ENCODE peak calls at places on chromosomes 6 and 20, in nine cellular contexts. One of them, this sample, is unnamed.

GRCh38 chr6:135147637-135148592 is 33.2 kb upstream of the MYB start:
- ATAC-seq in activated T-cell treated with anti-CD3 and anti-CD28 coated beads, Interleukin-2, amount 50 U/mL, for 4 hours: peak
- ATAC-seq in T-cell: no peak
- ATAC-seq in PC-3: no peak
- ATAC-seq in Right ventricle myocardium superior: no peak
- ATAC-seq in activated T-helper 17 cell treated with anti-CD3 and anti-CD28 coated beads, Interleukin-2, amount 50 U/mL, for 72 hours: peak
- ATAC-seq in right cardiac atrium: no peak
- ATAC-seq in T-helper 17 cell: no peak
- ATAC-seq in left ventricle myocardium superior: no peak
- ATAC-seq in this sample: no peak

GRCh38 chr6:41413250-41413649 is 77.8 kb downstream of the NCR2 start:
- ATAC-seq in activated T-cell treated with anti-CD3 and anti-CD28 coated beads, Interleukin-2, amount 50 U/mL, for 4 hours: no peak
- ATAC-seq in T-cell: no peak
- ATAC-seq in PC-3: no peak
- ATAC-seq in Right ventricle myocardium superior: peak
- ATAC-seq in activated T-helper 17 cell treated with anti-CD3 and anti-CD28 coated beads, Interleukin-2, amount 50 U/mL, for 72 hours: no peak
- ATAC-seq in right cardiac atrium: peak
- ATAC-seq in T-helper 17 cell: no peak
- ATAC-seq in left ventricle myocardium superior: peak
- ATAC-seq in this sample: no peak

GRCh38 chr6:5764401-5764955 is 242.2 kb downstream of the NRN1 start:
- ATAC-seq in activated T-cell treated with anti-CD3 and anti-CD28 coated beads, Interleukin-2, amount 50 U/mL, for 4 hours: no peak
- ATAC-seq in T-cell: no peak
- ATAC-seq in PC-3: no peak
- ATAC-seq in Right ventricle myocardium superior: peak
- ATAC-seq in activated T-helper 17 cell treated with anti-CD3 and anti-CD28 coated beads, Interleukin-2, amount 50 U/mL, for 72 hours: no peak
- ATAC-seq in right cardiac atrium: peak
- ATAC-seq in T-helper 17 cell: no peak
- ATAC-seq in left ventricle myocardium superior: peak
- ATAC-seq in this sample: no peak

GRCh38 chr6:10363911-10364310 is 51.0 kb downstream of the TFAP2A start:
- ATAC-seq in activated T-cell treated with anti-CD3 and anti-CD28 coated beads, Interleukin-2, amount 50 U/mL, for 4 hours: no peak
- ATAC-seq in T-cell: no peak
- ATAC-seq in PC-3: no peak
- ATAC-seq in Right ventricle myocardium superior: no peak
- ATAC-seq in activated T-helper 17 cell treated with anti-CD3 and anti-CD28 coated beads, Interleukin-2, amount 50 U/mL, for 72 hours: no peak
- ATAC-seq in right cardiac atrium: no peak
- ATAC-seq in T-helper 17 cell: no peak
- ATAC-seq in left ventricle myocardium superior: no peak
- ATAC-seq in this sample: peak

GRCh38 chr6:32177182-32177787 is 920 bp upstream of the RNF5 start:
- ATAC-seq in activated T-cell treated with anti-CD3 and anti-CD28 coated beads, Interleukin-2, amount 50 U/mL, for 4 hours: peak
- ATAC-seq in T-cell: peak
- ATAC-seq in PC-3: peak
- ATAC-seq in Right ventricle myocardium superior: peak
- ATAC-seq in activated T-helper 17 cell treated with anti-CD3 and anti-CD28 coated beads, Interleukin-2, amount 50 U/mL, for 72 hours: no peak
- ATAC-seq in right cardiac atrium: peak
- ATAC-seq in T-helper 17 cell: peak
- ATAC-seq in left ventricle myocardium superior: peak
- ATAC-seq in this sample: no peak

GRCh38 chr20:44279228-44279627 is 31.8 kb downstream of the FITM2 start:
- ATAC-seq in activated T-cell treated with anti-CD3 and anti-CD28 coated beads, Interleukin-2, amount 50 U/mL, for 4 hours: no peak
- ATAC-seq in T-cell: no peak
- ATAC-seq in PC-3: peak
- ATAC-seq in Right ventricle myocardium superior: no peak
- ATAC-seq in activated T-helper 17 cell treated with anti-CD3 and anti-CD28 coated beads, Interleukin-2, amount 50 U/mL, for 72 hours: no peak
- ATAC-seq in right cardiac atrium: no peak
- ATAC-seq in T-helper 17 cell: no peak
- ATAC-seq in left ventricle myocardium superior: peak
- ATAC-seq in this sample: peak

GRCh38 chr6:109653264-109653663 is 37.7 kb downstream of the AK9 start:
- ATAC-seq in activated T-cell treated with anti-CD3 and anti-CD28 coated beads, Interleukin-2, amount 50 U/mL, for 4 hours: no peak
- ATAC-seq in T-cell: no peak
- ATAC-seq in PC-3: no peak
- ATAC-seq in Right ventricle myocardium superior: no peak
- ATAC-seq in activated T-helper 17 cell treated with anti-CD3 and anti-CD28 coated beads, Interleukin-2, amount 50 U/mL, for 72 hours: no peak
- ATAC-seq in right cardiac atrium: no peak
- ATAC-seq in T-helper 17 cell: no peak
- ATAC-seq in left ventricle myocardium superior: no peak
- ATAC-seq in this sample: no peak

GRCh38 chr6:1390805-1391511 is 1.6 kb downstream of the FOXF2 start:
- ATAC-seq in activated T-cell treated with anti-CD3 and anti-CD28 coated beads, Interleukin-2, amount 50 U/mL, for 4 hours: no peak
- ATAC-seq in T-cell: no peak
- ATAC-seq in PC-3: no peak
- ATAC-seq in Right ventricle myocardium superior: peak
- ATAC-seq in activated T-helper 17 cell treated with anti-CD3 and anti-CD28 coated beads, Interleukin-2, amount 50 U/mL, for 72 hours: no peak
- ATAC-seq in right cardiac atrium: no peak
- ATAC-seq in T-helper 17 cell: no peak
- ATAC-seq in left ventricle myocardium superior: no peak
- ATAC-seq in this sample: peak

GRCh38 chr6:147716434-147716833 is 207.9 kb downstream of the SAMD5 start:
- ATAC-seq in activated T-cell treated with anti-CD3 and anti-CD28 coated beads, Interleukin-2, amount 50 U/mL, for 4 hours: no peak
- ATAC-seq in T-cell: no peak
- ATAC-seq in PC-3: no peak
- ATAC-seq in Right ventricle myocardium superior: no peak
- ATAC-seq in activated T-helper 17 cell treated with anti-CD3 and anti-CD28 coated beads, Interleukin-2, amount 50 U/mL, for 72 hours: no peak
- ATAC-seq in right cardiac atrium: no peak
- ATAC-seq in T-helper 17 cell: no peak
- ATAC-seq in left ventricle myocardium superior: no peak
- ATAC-seq in this sample: peak

GRCh38 chr6:123534264-123534663 is 102.5 kb downstream of the TRDN start:
- ATAC-seq in activated T-cell treated with anti-CD3 and anti-CD28 coated beads, Interleukin-2, amount 50 U/mL, for 4 hours: no peak
- ATAC-seq in T-cell: no peak
- ATAC-seq in PC-3: no peak
- ATAC-seq in Right ventricle myocardium superior: peak
- ATAC-seq in activated T-helper 17 cell treated with anti-CD3 and anti-CD28 coated beads, Interleukin-2, amount 50 U/mL, for 72 hours: no peak
- ATAC-seq in right cardiac atrium: peak
- ATAC-seq in T-helper 17 cell: no peak
- ATAC-seq in left ventricle myocardium superior: peak
- ATAC-seq in this sample: no peak

GRCh38 chr6:34679552-34680255 is 16.9 kb downstream of the ILRUN start:
- ATAC-seq in activated T-cell treated with anti-CD3 and anti-CD28 coated beads, Interleukin-2, amount 50 U/mL, for 4 hours: no peak
- ATAC-seq in T-cell: no peak
- ATAC-seq in PC-3: no peak
- ATAC-seq in Right ventricle myocardium superior: no peak
- ATAC-seq in activated T-helper 17 cell treated with anti-CD3 and anti-CD28 coated beads, Interleukin-2, amount 50 U/mL, for 72 hours: no peak
- ATAC-seq in right cardiac atrium: no peak
- ATAC-seq in T-helper 17 cell: no peak
- ATAC-seq in left ventricle myocardium superior: peak
- ATAC-seq in this sample: no peak

GRCh38 chr6:85348643-85349042 is 101.2 kb upstream of the NT5E start:
- ATAC-seq in activated T-cell treated with anti-CD3 and anti-CD28 coated beads, Interleukin-2, amount 50 U/mL, for 4 hours: no peak
- ATAC-seq in T-cell: no peak
- ATAC-seq in PC-3: no peak
- ATAC-seq in Right ventricle myocardium superior: no peak
- ATAC-seq in activated T-helper 17 cell treated with anti-CD3 and anti-CD28 coated beads, Interleukin-2, amount 50 U/mL, for 72 hours: no peak
- ATAC-seq in right cardiac atrium: no peak
- ATAC-seq in T-helper 17 cell: no peak
- ATAC-seq in left ventricle myocardium superior: no peak
- ATAC-seq in this sample: no peak

GRCh38 chr6:46704562-46704961 is 16.9 kb downstream of the TDRD6 start:
- ATAC-seq in activated T-cell treated with anti-CD3 and anti-CD28 coated beads, Interleukin-2, amount 50 U/mL, for 4 hours: no peak
- ATAC-seq in T-cell: no peak
- ATAC-seq in PC-3: peak
- ATAC-seq in Right ventricle myocardium superior: peak
- ATAC-seq in activated T-helper 17 cell treated with anti-CD3 and anti-CD28 coated beads, Interleukin-2, amount 50 U/mL, for 72 hours: peak
- ATAC-seq in right cardiac atrium: peak
- ATAC-seq in T-helper 17 cell: no peak
- ATAC-seq in left ventricle myocardium superior: peak
- ATAC-seq in this sample: peak

GRCh38 chr20:14845199-14846160 is 508.1 kb upstream of the FLRT3 start:
- ATAC-seq in activated T-cell treated with anti-CD3 and anti-CD28 coated beads, Interleukin-2, amount 50 U/mL, for 4 hours: no peak
- ATAC-seq in T-cell: no peak
- ATAC-seq in PC-3: peak
- ATAC-seq in Right ventricle myocardium superior: no peak
- ATAC-seq in activated T-helper 17 cell treated with anti-CD3 and anti-CD28 coated beads, Interleukin-2, amount 50 U/mL, for 72 hours: no peak
- ATAC-seq in right cardiac atrium: no peak
- ATAC-seq in T-helper 17 cell: no peak
- ATAC-seq in left ventricle myocardium superior: no peak
- ATAC-seq in this sample: peak

GRCh38 chr20:35991142-35991771 is 22.9 kb downstream of the CNBD2 start:
- ATAC-seq in activated T-cell treated with anti-CD3 and anti-CD28 coated beads, Interleukin-2, amount 50 U/mL, for 4 hours: no peak
- ATAC-seq in T-cell: no peak
- ATAC-seq in PC-3: peak
- ATAC-seq in Right ventricle myocardium superior: no peak
- ATAC-seq in activated T-helper 17 cell treated with anti-CD3 and anti-CD28 coated beads, Interleukin-2, amount 50 U/mL, for 72 hours: no peak
- ATAC-seq in right cardiac atrium: no peak
- ATAC-seq in T-helper 17 cell: no peak
- ATAC-seq in left ventricle myocardium superior: no peak
- ATAC-seq in this sample: peak

GRCh38 chr6:40877362-40877761 is 161.7 kb downstream of the UNC5CL start:
- ATAC-seq in activated T-cell treated with anti-CD3 and anti-CD28 coated beads, Interleukin-2, amount 50 U/mL, for 4 hours: peak
- ATAC-seq in T-cell: no peak
- ATAC-seq in PC-3: no peak
- ATAC-seq in Right ventricle myocardium superior: no peak
- ATAC-seq in activated T-helper 17 cell treated with anti-CD3 and anti-CD28 coated beads, Interleukin-2, amount 50 U/mL, for 72 hours: peak
- ATAC-seq in right cardiac atrium: no peak
- ATAC-seq in T-helper 17 cell: no peak
- ATAC-seq in left ventricle myocardium superior: no peak
- ATAC-seq in this sample: peak

GRCh38 chr6:147709396-147710272 is 201.1 kb downstream of the SAMD5 start:
- ATAC-seq in activated T-cell treated with anti-CD3 and anti-CD28 coated beads, Interleukin-2, amount 50 U/mL, for 4 hours: no peak
- ATAC-seq in T-cell: no peak
- ATAC-seq in PC-3: peak
- ATAC-seq in Right ventricle myocardium superior: no peak
- ATAC-seq in activated T-helper 17 cell treated with anti-CD3 and anti-CD28 coated beads, Interleukin-2, amount 50 U/mL, for 72 hours: no peak
- ATAC-seq in right cardiac atrium: no peak
- ATAC-seq in T-helper 17 cell: no peak
- ATAC-seq in left ventricle myocardium superior: no peak
- ATAC-seq in this sample: peak

GRCh38 chr6:16681260-16681873 is 79.9 kb downstream of the ATXN1 start:
- ATAC-seq in activated T-cell treated with anti-CD3 and anti-CD28 coated beads, Interleukin-2, amount 50 U/mL, for 4 hours: peak
- ATAC-seq in T-cell: no peak
- ATAC-seq in PC-3: peak
- ATAC-seq in Right ventricle myocardium superior: peak
- ATAC-seq in activated T-helper 17 cell treated with anti-CD3 and anti-CD28 coated beads, Interleukin-2, amount 50 U/mL, for 72 hours: peak
- ATAC-seq in right cardiac atrium: no peak
- ATAC-seq in T-helper 17 cell: no peak
- ATAC-seq in left ventricle myocardium superior: peak
- ATAC-seq in this sample: peak

GRCh38 chr20:25725639-25726038 is 29.0 kb upstream of the ZNF337 start:
- ATAC-seq in activated T-cell treated with anti-CD3 and anti-CD28 coated beads, Interleukin-2, amount 50 U/mL, for 4 hours: no peak
- ATAC-seq in T-cell: no peak
- ATAC-seq in PC-3: no peak
- ATAC-seq in Right ventricle myocardium superior: no peak
- ATAC-seq in activated T-helper 17 cell treated with anti-CD3 and anti-CD28 coated beads, Interleukin-2, amount 50 U/mL, for 72 hours: no peak
- ATAC-seq in right cardiac atrium: no peak
- ATAC-seq in T-helper 17 cell: no peak
- ATAC-seq in left ventricle myocardium superior: no peak
- ATAC-seq in this sample: no peak

GRCh38 chr6:130575557-130575956 is 209.7 kb downstream of the TMEM200A start:
- ATAC-seq in activated T-cell treated with anti-CD3 and anti-CD28 coated beads, Interleukin-2, amount 50 U/mL, for 4 hours: no peak
- ATAC-seq in T-cell: peak
- ATAC-seq in PC-3: no peak
- ATAC-seq in Right ventricle myocardium superior: no peak
- ATAC-seq in activated T-helper 17 cell treated with anti-CD3 and anti-CD28 coated beads, Interleukin-2, amount 50 U/mL, for 72 hours: no peak
- ATAC-seq in right cardiac atrium: no peak
- ATAC-seq in T-helper 17 cell: no peak
- ATAC-seq in left ventricle myocardium superior: no peak
- ATAC-seq in this sample: no peak

GRCh38 chr6:4413073-4413472 is 277.7 kb upstream of the ECI2 start:
- ATAC-seq in activated T-cell treated with anti-CD3 and anti-CD28 coated beads, Interleukin-2, amount 50 U/mL, for 4 hours: no peak
- ATAC-seq in T-cell: no peak
- ATAC-seq in PC-3: no peak
- ATAC-seq in Right ventricle myocardium superior: peak
- ATAC-seq in activated T-helper 17 cell treated with anti-CD3 and anti-CD28 coated beads, Interleukin-2, amount 50 U/mL, for 72 hours: no peak
- ATAC-seq in right cardiac atrium: no peak
- ATAC-seq in T-helper 17 cell: no peak
- ATAC-seq in left ventricle myocardium superior: peak
- ATAC-seq in this sample: no peak

GRCh38 chr6:25490018-25490865 is 161.8 kb upstream of the SCGN start:
- ATAC-seq in activated T-cell treated with anti-CD3 and anti-CD28 coated beads, Interleukin-2, amount 50 U/mL, for 4 hours: peak
- ATAC-seq in T-cell: peak
- ATAC-seq in PC-3: peak
- ATAC-seq in Right ventricle myocardium superior: peak
- ATAC-seq in activated T-helper 17 cell treated with anti-CD3 and anti-CD28 coated beads, Interleukin-2, amount 50 U/mL, for 72 hours: peak
- ATAC-seq in right cardiac atrium: peak
- ATAC-seq in T-helper 17 cell: peak
- ATAC-seq in left ventricle myocardium superior: peak
- ATAC-seq in this sample: peak

GRCh38 chr6:13368079-13368478 is 39.7 kb upstream of the TBC1D7 start:
- ATAC-seq in activated T-cell treated with anti-CD3 and anti-CD28 coated beads, Interleukin-2, amount 50 U/mL, for 4 hours: no peak
- ATAC-seq in T-cell: no peak
- ATAC-seq in PC-3: no peak
- ATAC-seq in Right ventricle myocardium superior: peak
- ATAC-seq in activated T-helper 17 cell treated with anti-CD3 and anti-CD28 coated beads, Interleukin-2, amount 50 U/mL, for 72 hours: no peak
- ATAC-seq in right cardiac atrium: peak
- ATAC-seq in T-helper 17 cell: no peak
- ATAC-seq in left ventricle myocardium superior: peak
- ATAC-seq in this sample: peak

GRCh38 chr20:19466204-19466928 is 253.9 kb downstream of the SLC24A3 start:
- ATAC-seq in activated T-cell treated with anti-CD3 and anti-CD28 coated beads, Interleukin-2, amount 50 U/mL, for 4 hours: no peak
- ATAC-seq in T-cell: no peak
- ATAC-seq in PC-3: no peak
- ATAC-seq in Right ventricle myocardium superior: no peak
- ATAC-seq in activated T-helper 17 cell treated with anti-CD3 and anti-CD28 coated beads, Interleukin-2, amount 50 U/mL, for 72 hours: no peak
- ATAC-seq in right cardiac atrium: no peak
- ATAC-seq in T-helper 17 cell: no peak
- ATAC-seq in left ventricle myocardium superior: no peak
- ATAC-seq in this sample: no peak

GRCh38 chr6:1312193-1312443 is 220 bp downstream of the FOXQ1 start:
- ATAC-seq in activated T-cell treated with anti-CD3 and anti-CD28 coated beads, Interleukin-2, amount 50 U/mL, for 4 hours: no peak
- ATAC-seq in T-cell: no peak
- ATAC-seq in PC-3: peak
- ATAC-seq in Right ventricle myocardium superior: no peak
- ATAC-seq in activated T-helper 17 cell treated with anti-CD3 and anti-CD28 coated beads, Interleukin-2, amount 50 U/mL, for 72 hours: no peak
- ATAC-seq in right cardiac atrium: no peak
- ATAC-seq in T-helper 17 cell: no peak
- ATAC-seq in left ventricle myocardium superior: no peak
- ATAC-seq in this sample: peak

GRCh38 chr6:30043744-30044143 is 17.3 kb upstream of the POLR1H start:
- ATAC-seq in activated T-cell treated with anti-CD3 and anti-CD28 coated beads, Interleukin-2, amount 50 U/mL, for 4 hours: no peak
- ATAC-seq in T-cell: no peak
- ATAC-seq in PC-3: no peak
- ATAC-seq in Right ventricle myocardium superior: no peak
- ATAC-seq in activated T-helper 17 cell treated with anti-CD3 and anti-CD28 coated beads, Interleukin-2, amount 50 U/mL, for 72 hours: no peak
- ATAC-seq in right cardiac atrium: no peak
- ATAC-seq in T-helper 17 cell: no peak
- ATAC-seq in left ventricle myocardium superior: no peak
- ATAC-seq in this sample: no peak

GRCh38 chr6:20192625-20193024 is 19.6 kb downstream of the MBOAT1 start:
- ATAC-seq in activated T-cell treated with anti-CD3 and anti-CD28 coated beads, Interleukin-2, amount 50 U/mL, for 4 hours: no peak
- ATAC-seq in T-cell: no peak
- ATAC-seq in PC-3: no peak
- ATAC-seq in Right ventricle myocardium superior: no peak
- ATAC-seq in activated T-helper 17 cell treated with anti-CD3 and anti-CD28 coated beads, Interleukin-2, amount 50 U/mL, for 72 hours: no peak
- ATAC-seq in right cardiac atrium: no peak
- ATAC-seq in T-helper 17 cell: no peak
- ATAC-seq in left ventricle myocardium superior: no peak
- ATAC-seq in this sample: no peak

GRCh38 chr6:132287101-132287500 is 114.2 kb downstream of the MOXD1 start:
- ATAC-seq in activated T-cell treated with anti-CD3 and anti-CD28 coated beads, Interleukin-2, amount 50 U/mL, for 4 hours: no peak
- ATAC-seq in T-cell: no peak
- ATAC-seq in PC-3: no peak
- ATAC-seq in Right ventricle myocardium superior: no peak
- ATAC-seq in activated T-helper 17 cell treated with anti-CD3 and anti-CD28 coated beads, Interleukin-2, amount 50 U/mL, for 72 hours: no peak
- ATAC-seq in right cardiac atrium: no peak
- ATAC-seq in T-helper 17 cell: no peak
- ATAC-seq in left ventricle myocardium superior: no peak
- ATAC-seq in this sample: no peak

GRCh38 chr6:159654483-159655098 is 38.5 kb downstream of the SOD2 start:
- ATAC-seq in activated T-cell treated with anti-CD3 and anti-CD28 coated beads, Interleukin-2, amount 50 U/mL, for 4 hours: no peak
- ATAC-seq in T-cell: no peak
- ATAC-seq in PC-3: peak
- ATAC-seq in Right ventricle myocardium superior: peak
- ATAC-seq in activated T-helper 17 cell treated with anti-CD3 and anti-CD28 coated beads, Interleukin-2, amount 50 U/mL, for 72 hours: no peak
- ATAC-seq in right cardiac atrium: no peak
- ATAC-seq in T-helper 17 cell: peak
- ATAC-seq in left ventricle myocardium superior: peak
- ATAC-seq in this sample: peak

This sample was measured in esophagus mucosa.